ENCODE peak calls at places on chromosome 9, in ten cellular contexts. W is AG09309; N is NCI-H1694; B is stimulated activated naive CD8-positive, alpha-beta T cell treated with anti-CD3 and anti-CD28 coated beads, Interleukin-15, amount 100 ng/mL, for 72 hours; Y is NCI-H774; I is BJ; U is naive B cell; D is ELR; H is BE2C; Z is stimulated activated CD4-positive, alpha-beta T cell treated with anti-CD3 and anti-CD28 coated beads, Interleukin-4, amount 100 ng/mL, for 1 hour. K is an unnamed sample.

GRCh38 chr9:104608336-104608735 is 2.9 kb upstream of the OR13C2 start:
- DNase-seq in W (no peak), N (no peak), B (no peak), Y (no peak), I (no peak), U (no peak), D (peak; percentile 24), H (no peak), Z (no peak), K (no peak)

GRCh38 chr9:135849186-135849585 is 58.2 kb downstream of the CAMSAP1 start:
- DNase-seq in W (no peak), N (no peak), B (no peak), Y (no peak), I (no peak), U (no peak), D (no peak), H (no peak), Z (no peak), K (no peak)

GRCh38 chr9:112000743-112001142 is 104.1 kb downstream of the UGCG start:
- DNase-seq in W (no peak), N (no peak), B (no peak), Y (no peak), I (no peak), U (no peak), D (no peak), H (no peak), Z (no peak), K (no peak)

GRCh38 chr9:136631038-136632000 is 31.4 kb upstream of the EGFL7 start:
- DNase-seq in W (peak; percentile 46), N (peak; percentile 47), B (peak; percentile 61), Y (peak; percentile 79), I (no peak), U (peak; percentile 77), D (peak; percentile 82), H (peak; percentile 92), Z (peak; percentile 71), K (peak; percentile 66)

GRCh38 chr9:110650991-110651411 is 17.6 kb upstream of the MUSK start:
- DNase-seq in W (peak; percentile 98), N (no peak), B (no peak), Y (no peak), I (peak; percentile 99), U (no peak), D (peak; percentile 93), H (no peak), Z (no peak), K (no peak)

GRCh38 chr9:68669189-68669588 is 35.9 kb upstream of the PIP5K1B start:
- DNase-seq in W (no peak), N (no peak), B (no peak), Y (no peak), I (no peak), U (no peak), D (no peak), H (no peak), Z (no peak), K (no peak)

GRCh38 chr9:16328349-16328748 is 542.1 kb downstream of the BNC2 start:
- DNase-seq in W (no peak), N (no peak), B (no peak), Y (no peak), I (no peak), U (no peak), D (no peak), H (no peak), Z (no peak), K (no peak)

GRCh38 chr9:21023861-21024260 is 7.6 kb downstream of the HACD4 start:
- DNase-seq in W (no peak), N (no peak), B (no peak), Y (no peak), I (no peak), U (no peak), D (no peak), H (no peak), Z (no peak), K (no peak)